ENCODE peak calls at places on chromosomes 5 and 9, in six cellular contexts. One of them, this sample, is unnamed.

GRCh38 chr5:50300878-50301277 is 140.2 kb downstream of the EMB start:
- DNase-seq in GM12878: no peak
- DNase-seq in SK-N-SH: no peak
- DNase-seq in K562: no peak
- DNase-seq in HCT116: peak; percentile 27
- DNase-seq in A549: no peak
- DNase-seq in this sample: no peak

GRCh38 chr9:132880311-132880661 is 1.6 kb downstream of the SPACA9 start:
- DNase-seq in A549: no peak
- DNase-seq in GM12878: no peak
- DNase-seq in SK-N-SH: no peak
- DNase-seq in HCT116: no peak
- DNase-seq in K562: no peak
- DNase-seq in this sample: no peak

GRCh38 chr5:42880621-42881020 is 68.9 kb upstream of the SELENOP start:
- DNase-seq in A549: no peak
- DNase-seq in GM12878: no peak
- DNase-seq in SK-N-SH: no peak
- DNase-seq in K562: no peak
- DNase-seq in HCT116: no peak
- DNase-seq in this sample: no peak

GRCh38 chr5:176186107-176186506 is 52.1 kb upstream of the SIMC1 start:
- DNase-seq in GM12878: no peak
- DNase-seq in A549: no peak
- DNase-seq in HCT116: no peak
- DNase-seq in K562: peak; percentile 37
- DNase-seq in SK-N-SH: no peak
- DNase-seq in this sample: no peak

GRCh38 chr9:33233659-33234335 is 6.2 kb upstream of the SPINK4 start:
- DNase-seq in A549: peak; percentile 97
- DNase-seq in K562: no peak
- DNase-seq in HCT116: peak; percentile 95
- DNase-seq in GM12878: no peak
- DNase-seq in SK-N-SH: no peak
- DNase-seq in this sample: no peak

GRCh38 chr5:127236254-127236653 is 54.3 kb upstream of the MEGF10 start:
- DNase-seq in K562: no peak
- DNase-seq in SK-N-SH: no peak
- DNase-seq in GM12878: no peak
- DNase-seq in HCT116: no peak
- DNase-seq in A549: no peak
- DNase-seq in this sample: no peak

GRCh38 chr5:107726896-107727295 is 56.2 kb upstream of the EFNA5 start:
- DNase-seq in A549: no peak
- DNase-seq in SK-N-SH: no peak
- DNase-seq in K562: no peak
- DNase-seq in GM12878: no peak
- DNase-seq in HCT116: no peak
- DNase-seq in this sample: no peak

GRCh38 chr5:147487031-147487750 is 22.7 kb downstream of the DPYSL3 start:
- DNase-seq in HCT116: no peak
- DNase-seq in A549: no peak
- DNase-seq in GM12878: no peak
- DNase-seq in SK-N-SH: no peak
- DNase-seq in K562: no peak
- DNase-seq in this sample: no peak

GRCh38 chr9:27622688-27623340 is 49.5 kb upstream of the C9orf72 start:
- DNase-seq in A549: no peak
- DNase-seq in K562: no peak
- DNase-seq in HCT116: no peak
- DNase-seq in GM12878: no peak
- DNase-seq in SK-N-SH: no peak
- DNase-seq in this sample: no peak

GRCh38 chr9:4741365-4742031 is 496 bp upstream of the AK3 start:
- DNase-seq in HCT116: no peak
- DNase-seq in GM12878: no peak
- DNase-seq in A549: peak; percentile 32
- DNase-seq in K562: peak; percentile 53
- DNase-seq in SK-N-SH: no peak
- DNase-seq in this sample: peak; percentile 37

GRCh38 chr5:61732376-61732775 is 400.3 kb downstream of the ZSWIM6 start:
- DNase-seq in GM12878: no peak
- DNase-seq in A549: no peak
- DNase-seq in SK-N-SH: no peak
- DNase-seq in HCT116: no peak
- DNase-seq in K562: no peak
- DNase-seq in this sample: no peak

GRCh38 chr9:72351538-72352453 is 13.2 kb downstream of the ZFAND5 start:
- DNase-seq in GM12878: no peak
- DNase-seq in SK-N-SH: no peak
- DNase-seq in K562: no peak
- DNase-seq in HCT116: no peak
- DNase-seq in A549: no peak
- DNase-seq in this sample: no peak

GRCh38 chr5:131303537-131303936 is 39.7 kb downstream of the CDC42SE2 start:
- DNase-seq in K562: no peak
- DNase-seq in HCT116: no peak
- DNase-seq in A549: no peak
- DNase-seq in SK-N-SH: no peak
- DNase-seq in GM12878: no peak
- DNase-seq in this sample: no peak

GRCh38 chr9:75979362-75979761 is 88.9 kb downstream of the PCSK5 start:
- DNase-seq in SK-N-SH: no peak
- DNase-seq in GM12878: no peak
- DNase-seq in HCT116: no peak
- DNase-seq in K562: no peak
- DNase-seq in A549: peak; percentile 12
- DNase-seq in this sample: peak; percentile 18

GRCh38 chr9:83992407-83992806 is 11.8 kb downstream of the RMI1 start:
- DNase-seq in HCT116: no peak
- DNase-seq in K562: no peak
- DNase-seq in GM12878: no peak
- DNase-seq in A549: no peak
- DNase-seq in SK-N-SH: no peak
- DNase-seq in this sample: peak; percentile 84

GRCh38 chr9:96219615-96220257 is 82.2 kb downstream of the HSD17B3 start:
- DNase-seq in A549: peak; percentile 31
- DNase-seq in K562: peak; percentile 75
- DNase-seq in GM12878: no peak
- DNase-seq in SK-N-SH: peak; percentile 55
- DNase-seq in HCT116: no peak
- DNase-seq in this sample: no peak

GRCh38 chr5:75616961-75617660 is 5.9 kb downstream of the ANKDD1B start:
- DNase-seq in A549: no peak
- DNase-seq in GM12878: no peak
- DNase-seq in SK-N-SH: no peak
- DNase-seq in K562: peak; percentile 15
- DNase-seq in HCT116: no peak
- DNase-seq in this sample: no peak

GRCh38 chr9:133107245-133107722 is 13.8 kb downstream of the RALGDS start:
- DNase-seq in SK-N-SH: no peak
- DNase-seq in K562: no peak
- DNase-seq in GM12878: no peak
- DNase-seq in HCT116: no peak
- DNase-seq in A549: no peak
- DNase-seq in this sample: no peak

GRCh38 chr5:125006011-125006685 is 259.7 kb upstream of the ZNF608 start:
- DNase-seq in HCT116: no peak
- DNase-seq in A549: no peak
- DNase-seq in SK-N-SH: no peak
- DNase-seq in K562: no peak
- DNase-seq in GM12878: peak; percentile 71
- DNase-seq in this sample: no peak

GRCh38 chr9:137745541-137745991 is 126.8 kb downstream of the EHMT1 start:
- DNase-seq in GM12878: peak; percentile 77
- DNase-seq in A549: peak; percentile 54
- DNase-seq in K562: peak; percentile 59
- DNase-seq in HCT116: peak; percentile 19
- DNase-seq in SK-N-SH: no peak
- DNase-seq in this sample: peak; percentile 15

GRCh38 chr9:134434896-134435506 is 108.7 kb downstream of the RXRA start:
- DNase-seq in HCT116: no peak
- DNase-seq in SK-N-SH: peak; percentile 97
- DNase-seq in GM12878: no peak
- DNase-seq in K562: no peak
- DNase-seq in A549: peak; percentile 65
- DNase-seq in this sample: peak; percentile 97

GRCh38 chr9:129356871-129357772 is 179.1 kb upstream of the IER5L start:
- DNase-seq in K562: no peak
- DNase-seq in SK-N-SH: no peak
- DNase-seq in A549: no peak
- DNase-seq in HCT116: no peak
- DNase-seq in GM12878: no peak
- DNase-seq in this sample: no peak

GRCh38 chr9:129357773-129358250 is 179.8 kb upstream of the IER5L start:
- DNase-seq in K562: no peak
- DNase-seq in A549: no peak
- DNase-seq in SK-N-SH: no peak
- DNase-seq in HCT116: no peak
- DNase-seq in GM12878: no peak
- DNase-seq in this sample: no peak

GRCh38 chr9:129353697-129354336 is 175.8 kb upstream of the IER5L start:
- DNase-seq in SK-N-SH: no peak
- DNase-seq in K562: no peak
- DNase-seq in A549: no peak
- DNase-seq in HCT116: no peak
- DNase-seq in GM12878: no peak
- DNase-seq in this sample: no peak

GRCh38 chr9:129354498-129354897 is 176.4 kb upstream of the IER5L start:
- DNase-seq in GM12878: no peak
- DNase-seq in K562: no peak
- DNase-seq in A549: no peak
- DNase-seq in HCT116: no peak
- DNase-seq in SK-N-SH: no peak
- DNase-seq in this sample: no peak

DNA sequence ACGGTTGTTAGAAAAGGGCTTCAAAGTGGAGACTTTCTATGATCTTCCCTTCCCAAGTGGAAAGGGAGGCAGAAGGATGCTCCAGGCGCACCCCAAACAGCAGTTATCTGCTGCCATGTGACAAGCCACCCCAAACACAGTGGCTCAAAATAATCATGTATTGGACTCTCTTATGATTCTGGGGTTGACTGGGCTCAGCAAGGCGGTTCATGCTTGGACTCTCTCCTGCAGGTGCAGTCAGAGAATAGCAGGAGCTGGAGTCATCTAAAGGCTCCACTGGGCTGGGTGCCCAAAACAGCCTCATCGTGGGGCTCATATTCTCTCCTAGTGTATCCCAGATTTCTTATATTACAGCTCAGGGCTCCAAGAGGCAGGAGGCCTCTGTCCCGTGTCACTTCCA is 177.6 kb upstream of the IER5L start:
- DNase-seq in K562: no peak
- DNase-seq in HCT116: no peak
- DNase-seq in GM12878: no peak
- DNase-seq in A549: no peak
- DNase-seq in SK-N-SH: no peak
- DNase-seq in this sample: no peak
- TF ChIP-seq MAX in K562: no peak
- TF ChIP-seq MAX in HCT116: no peak
- TF ChIP-seq MAX in GM12878: no peak
- TF ChIP-seq MAX in A549: no peak
- TF ChIP-seq MAX in SK-N-SH: no peak
- TF ChIP-seq MAX in this sample: no peak

DNA sequence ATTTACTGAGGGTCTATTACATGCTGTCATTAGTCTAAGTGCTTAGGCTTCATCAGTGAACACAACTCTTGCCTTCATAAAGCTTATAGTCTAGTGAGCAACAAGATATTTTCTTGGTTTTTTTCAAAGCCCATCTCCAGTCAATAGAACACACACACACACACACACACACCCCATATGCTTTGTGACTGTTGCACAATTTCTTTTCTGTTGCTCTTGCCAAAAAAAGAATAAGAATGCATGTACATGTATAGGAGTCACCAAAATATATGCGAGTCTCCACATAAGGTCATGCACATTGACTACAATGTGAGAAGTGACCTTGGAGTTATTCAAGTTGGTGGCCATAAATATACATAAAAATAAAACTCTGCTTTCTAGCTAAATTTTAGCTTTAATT is 351.5 kb upstream of the TLE4 start:
- DNase-seq in A549: no peak
- DNase-seq in HCT116: no peak
- DNase-seq in GM12878: no peak
- DNase-seq in K562: no peak
- DNase-seq in SK-N-SH: no peak
- DNase-seq in this sample: no peak
- TF ChIP-seq REST in A549: no peak
- TF ChIP-seq REST in HCT116: no peak
- TF ChIP-seq REST in GM12878: no peak
- TF ChIP-seq REST in K562: no peak
- TF ChIP-seq REST in SK-N-SH: no peak
- TF ChIP-seq REST in this sample: no peak

GRCh38 chr9:109315889-109316640 is 4.8 kb downstream of the EPB41L4B start:
- DNase-seq in HCT116: peak; percentile 92
- DNase-seq in SK-N-SH: no peak
- DNase-seq in K562: no peak
- DNase-seq in GM12878: no peak
- DNase-seq in A549: peak; percentile 82
- DNase-seq in this sample: peak; percentile 34

GRCh38 chr9:109317311-109317978 is 3.4 kb downstream of the EPB41L4B start:
- DNase-seq in GM12878: no peak
- DNase-seq in SK-N-SH: peak; percentile 45
- DNase-seq in A549: no peak
- DNase-seq in HCT116: no peak
- DNase-seq in K562: no peak
- DNase-seq in this sample: no peak

GRCh38 chr9:109319631-109320233 is 1.1 kb downstream of the EPB41L4B start:
- DNase-seq in GM12878: no peak
- DNase-seq in A549: no peak
- DNase-seq in HCT116: no peak
- DNase-seq in K562: no peak
- DNase-seq in SK-N-SH: peak; percentile 64
- DNase-seq in this sample: no peak

GRCh38 chr9:109319072-109319630 is 1.7 kb downstream of the EPB41L4B start:
- DNase-seq in GM12878: no peak
- DNase-seq in HCT116: no peak
- DNase-seq in K562: no peak
- DNase-seq in A549: no peak
- DNase-seq in SK-N-SH: peak; percentile 58
- DNase-seq in this sample: no peak

GRCh38 chr9:109317979-109318671 is 2.7 kb downstream of the EPB41L4B start:
- DNase-seq in A549: no peak
- DNase-seq in HCT116: no peak
- DNase-seq in GM12878: no peak
- DNase-seq in K562: no peak
- DNase-seq in SK-N-SH: no peak
- DNase-seq in this sample: no peak
- TF ChIP-seq MAX in A549: no peak
- TF ChIP-seq MAX in HCT116: no peak
- TF ChIP-seq MAX in GM12878: no peak
- TF ChIP-seq MAX in K562: no peak
- TF ChIP-seq MAX in SK-N-SH: no peak
- TF ChIP-seq MAX in this sample: no peak

GRCh38 chr5:98902733-98903132 is 26.1 kb downstream of the CHD1 start:
- DNase-seq in SK-N-SH: no peak
- DNase-seq in GM12878: no peak
- DNase-seq in HCT116: no peak
- DNase-seq in A549: no peak
- DNase-seq in K562: no peak
- DNase-seq in this sample: no peak
- TF ChIP-seq REST in SK-N-SH: no peak
- TF ChIP-seq REST in GM12878: no peak
- TF ChIP-seq REST in HCT116: no peak
- TF ChIP-seq REST in A549: no peak
- TF ChIP-seq REST in K562: no peak
- TF ChIP-seq REST in this sample: no peak

GRCh38 chr5:138874771-138875628 is at the start of gene LRRTM2:
- DNase-seq in GM12878: no peak
- DNase-seq in K562: no peak
- DNase-seq in HCT116: no peak
- DNase-seq in SK-N-SH: peak; percentile 63
- DNase-seq in A549: no peak
- DNase-seq in this sample: no peak
- TF ChIP-seq MAX in GM12878: no peak
- TF ChIP-seq MAX in K562: no peak
- TF ChIP-seq MAX in HCT116: no peak
- TF ChIP-seq MAX in SK-N-SH: peak; percentile 71
- TF ChIP-seq MAX in A549: no peak
- TF ChIP-seq MAX in this sample: no peak